ENCODE peak calls at places on chromosomes 3 and 15, in five cellular contexts. O is body of pancreas, Q is ovary, P is A549, K is uterus. C is an unnamed sample.

GRCh38 chr3:12440927-12441326 is 43.4 kb upstream of the TSEN2 start:
- DNase-seq in O (peak; percentile 17), Q (peak; percentile 82), P (no peak), K (peak; percentile 67), C (no peak)

GRCh38 chr3:183188895-183189462 is 26.4 kb upstream of the LAMP3 start:
- DNase-seq in O (peak; percentile 53), Q (no peak), P (peak; percentile 29), K (no peak), C (no peak)

GRCh38 chr15:87477759-87478687 is 778.5 kb downstream of the NTRK3 start:
- DNase-seq in O (peak; percentile 35), Q (no peak), P (peak; percentile 66), K (peak; percentile 39), C (no peak)

GRCh38 chr15:100103828-100104227 is 237.9 kb downstream of the ADAMTS17 start:
- DNase-seq in O (no peak), Q (peak; percentile 3), P (no peak), K (peak; percentile 9), C (no peak)

GRCh38 chr3:66021731-66022131 is 17.0 kb downstream of the MAGI1 start:
- DNase-seq in O (peak; percentile 41), Q (no peak), P (peak; percentile 18), K (no peak), C (no peak)

GRCh38 chr3:62571916-62572315 is 198.6 kb upstream of the FEZF2 start:
- DNase-seq in O (no peak), Q (no peak), P (no peak), K (no peak), C (no peak)

GRCh38 chr15:52765779-52766178 is 24.4 kb downstream of the ONECUT1 start:
- DNase-seq in O (no peak), Q (no peak), P (peak; percentile 44), K (no peak), C (no peak)

GRCh38 chr3:177928156-177928555 is 608.1 kb upstream of the KCNMB2 start:
- DNase-seq in O (no peak), Q (no peak), P (peak; percentile 60), K (no peak), C (no peak)

GRCh38 chr3:36907911-36908646 is 36.8 kb downstream of the TRANK1 start:
- DNase-seq in O (peak; percentile 40), Q (peak; percentile 43), P (peak; percentile 66), K (peak; percentile 38), C (peak; percentile 38)

GRCh38 chr15:34239151-34239761 is 14.4 kb downstream of the EMC4 start:
- DNase-seq in O (no peak), Q (no peak), P (peak; percentile 43), K (no peak), C (no peak)

GRCh38 chr3:42831321-42831713 is 22.1 kb downstream of the ACKR2 start:
- DNase-seq in O (peak; percentile 75), Q (peak; percentile 23), P (peak; percentile 57), K (peak; percentile 52), C (peak; percentile 48)

GRCh38 chr3:78736863-78737262 is 1030.9 kb downstream of the ROBO1 start:
- DNase-seq in O (no peak), Q (no peak), P (peak; percentile 43), K (no peak), C (no peak)

GRCh38 chr3:196514913-196515621 is at the start of gene SMCO1:
- DNase-seq in O (no peak), Q (no peak), P (no peak), K (no peak), C (no peak)

GRCh38 chr3:196517142-196517808 is 2.1 kb upstream of the SMCO1 start:
- DNase-seq in O (no peak), Q (no peak), P (no peak), K (no peak), C (no peak)

GRCh38 chr3:196518999-196519737 is 4.0 kb upstream of the SMCO1 start:
- DNase-seq in O (peak; percentile 48), Q (no peak), P (peak; percentile 80), K (no peak), C (peak; percentile 59)

GRCh38 chr3:196519738-196520122 is 4.6 kb upstream of the SMCO1 start:
- DNase-seq in O (no peak), Q (no peak), P (no peak), K (no peak), C (no peak)

GRCh38 chr3:196517919-196518318 is 2.8 kb upstream of the SMCO1 start:
- DNase-seq in O (no peak), Q (no peak), P (no peak), K (no peak), C (no peak)
- H3K9me3 ChIP-seq in O (no peaks in the 10 kb centered on the region), Q (peaks cover 9% of the 10 kb centered on the region), P (peaks cover 43% of the 10 kb centered on the region), K (no peaks in the 10 kb centered on the region), C (peaks cover 8% of the 10 kb centered on the region)

GRCh38 chr3:133792171-133792763 is 13.3 kb upstream of the SRPRB start:
- DNase-seq in O (no peak), Q (no peak), P (peak; percentile 18), K (no peak), C (no peak)
- H3K9me3 ChIP-seq in O (no peaks in the 10 kb centered on the region), Q (no peaks in the 10 kb centered on the region), P (peaks cover 17% of the 10 kb centered on the region), K (no peaks in the 10 kb centered on the region), C (peaks cover 3% of the 10 kb centered on the region)

GRCh38 chr3:31652296-31652695 is 119.6 kb downstream of the STT3B start:
- DNase-seq in O (no peak), Q (no peak), P (no peak), K (no peak), C (no peak)

GRCh38 chr3:31648286-31648968 is 115.7 kb downstream of the STT3B start:
- DNase-seq in O (no peak), Q (no peak), P (no peak), K (no peak), C (no peak)

GRCh38 chr3:31659246-31659645 is 126.5 kb downstream of the STT3B start:
- DNase-seq in O (no peak), Q (no peak), P (no peak), K (no peak), C (no peak)

GRCh38 chr3:31654998-31655397 is 122.3 kb downstream of the STT3B start:
- DNase-seq in O (no peak), Q (no peak), P (no peak), K (no peak), C (no peak)

GRCh38 chr3:31653464-31653863 is 120.7 kb downstream of the STT3B start:
- DNase-seq in O (no peak), Q (no peak), P (no peak), K (no peak), C (no peak)
- H3K9me3 ChIP-seq in O (no peaks in the 10 kb centered on the region), Q (no peaks in the 10 kb centered on the region), P (peaks cover 76% of the 10 kb centered on the region), K (no peaks in the 10 kb centered on the region), C (peaks cover 34% of the 10 kb centered on the region)

GRCh38 chr15:46854559-46854958 is 862.7 kb upstream of the SEMA6D start:
- DNase-seq in O (no peak), Q (no peak), P (no peak), K (no peak), C (no peak)

GRCh38 chr15:46853600-46853999 is 863.7 kb upstream of the SEMA6D start:
- DNase-seq in O (no peak), Q (no peak), P (no peak), K (no peak), C (no peak)

GRCh38 chr15:46857103-46857502 is 860.2 kb upstream of the SEMA6D start:
- DNase-seq in O (no peak), Q (no peak), P (no peak), K (no peak), C (no peak)

DNA sequence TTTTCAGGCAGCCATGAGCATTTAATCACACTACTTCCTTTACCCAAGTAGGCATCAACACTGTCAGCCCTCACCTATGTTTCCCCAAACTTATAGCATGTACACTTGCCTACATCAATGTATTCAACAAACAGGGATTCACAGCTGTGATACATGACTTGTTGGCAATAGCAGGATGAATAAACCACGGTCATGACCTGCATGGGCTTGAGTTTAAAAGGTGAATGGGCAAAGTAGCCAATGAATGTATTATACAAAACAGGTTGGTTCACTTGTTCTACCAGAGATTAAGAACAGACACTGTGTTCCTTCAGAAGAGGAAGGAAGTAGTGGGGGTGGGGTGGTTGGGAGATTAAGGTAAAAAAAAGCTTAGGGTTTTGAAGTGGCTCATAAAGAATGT is 861.9 kb upstream of the SEMA6D start:
- DNase-seq in O (no peak), Q (no peak), P (no peak), K (no peak), C (no peak)
- H3K9me3 ChIP-seq in O (no peaks in the 10 kb centered on the region), Q (no peaks in the 10 kb centered on the region), P (no peaks in the 10 kb centered on the region), K (no peaks in the 10 kb centered on the region), C (no peaks in the 10 kb centered on the region)

GRCh38 chr15:39014682-39015081 is 450.1 kb upstream of the RASGRP1 start:
- DNase-seq in O (no peak), Q (no peak), P (no peak), K (no peak), C (no peak)

GRCh38 chr15:39013262-39013661 is 448.6 kb upstream of the RASGRP1 start:
- DNase-seq in O (no peak), Q (no peak), P (no peak), K (no peak), C (no peak)

GRCh38 chr15:39009740-39010139 is 445.1 kb upstream of the RASGRP1 start:
- DNase-seq in O (no peak), Q (no peak), P (no peak), K (no peak), C (no peak)
- H3K9me3 ChIP-seq in O (no peaks in the 10 kb centered on the region), Q (no peaks in the 10 kb centered on the region), P (peaks cover 37% of the 10 kb centered on the region), K (no peaks in the 10 kb centered on the region), C (no peaks in the 10 kb centered on the region)

GRCh38 chr3:31590650-31591049 is 57.9 kb downstream of the STT3B start:
- DNase-seq in O (no peak), Q (no peak), P (no peak), K (no peak), C (no peak)

GRCh38 chr3:31596176-31596575 is 63.5 kb downstream of the STT3B start:
- DNase-seq in O (no peak), Q (no peak), P (no peak), K (no peak), C (no peak)

GRCh38 chr3:31589228-31589627 is 56.5 kb downstream of the STT3B start:
- DNase-seq in O (no peak), Q (no peak), P (no peak), K (no peak), C (no peak)

DNA sequence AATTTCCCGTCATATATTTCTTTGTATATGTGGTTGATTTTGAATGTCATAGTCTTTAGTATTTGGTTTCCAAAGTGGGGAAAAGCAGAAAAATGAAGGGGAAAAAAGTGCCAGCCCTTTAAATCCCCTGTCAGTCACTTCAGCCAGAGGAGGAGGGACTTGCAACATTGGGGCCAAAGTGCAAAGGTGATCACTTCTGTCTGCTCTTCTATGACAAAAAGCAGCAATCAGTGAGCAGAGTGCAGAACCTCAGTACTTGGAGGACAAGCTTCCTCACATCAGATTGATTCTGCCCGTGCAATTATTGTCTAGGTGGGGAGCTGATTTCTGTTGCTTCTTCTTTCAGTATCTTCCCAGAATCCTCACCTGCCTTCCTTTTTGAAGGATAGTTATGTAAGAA is 60.0 kb downstream of the STT3B start:
- DNase-seq in O (no peak), Q (no peak), P (no peak), K (no peak), C (no peak)
- H3K9me3 ChIP-seq in O (no peaks in the 10 kb centered on the region), Q (no peaks in the 10 kb centered on the region), P (peaks cover 14% of the 10 kb centered on the region), K (peaks cover 7% of the 10 kb centered on the region), C (peaks cover 3% of the 10 kb centered on the region)